ENCODE peak calls at places on chromosomes 2 and 18, in nine cellular contexts. G is left ventricle myocardium inferior, D is heart left ventricle, K is neural progenitor cell, V is fibroblast of lung, W is lung, J is brain microvascular endothelial cell, Y is H9, L is hepatocyte. O is an unnamed sample. For H3K27me3, the result is how much of the 10 kb centered on the place peaks cover.

GRCh38 chr2:206095925-206096324 is 10.0 kb upstream of the INO80D start:
- DNase-seq in Y (no peak), W (no peak), G (no peak), V (no peak), L (no peak), K (no peak), D (no peak), J (no peak), O (no peak)

GRCh38 chr2:45614330-45614729 is 3.3 kb upstream of the SRBD1 start:
- DNase-seq in J (no peak), K (no peak), L (no peak), G (no peak), W (no peak), Y (no peak), V (no peak), D (no peak), O (no peak)

GRCh38 chr2:124437811-124438210 is 412.7 kb downstream of the CNTNAP5 start:
- DNase-seq in J (no peak), L (peak), K (peak), Y (no peak), W (no peak), V (no peak), D (no peak), G (no peak), O (no peak)

GRCh38 chr2:107801498-107801897 is 25.2 kb upstream of the RGPD4 start:
- DNase-seq in L (no peak), W (no peak), D (no peak), Y (no peak), J (no peak), V (no peak), G (no peak), K (no peak), O (no peak)

GRCh38 chr2:3634631-3635091 is 23.3 kb upstream of the ALLC start:
- DNase-seq in W (no peak), J (no peak), Y (peak), V (no peak), L (no peak), K (no peak), D (no peak), G (no peak), O (no peak)

GRCh38 chr2:48383055-48383454 is 146.9 kb upstream of the STON1 start:
- DNase-seq in D (no peak), G (no peak), L (no peak), K (no peak), Y (no peak), V (no peak), W (no peak), J (no peak), O (no peak)

GRCh38 chr18:23515911-23516546 is 12.7 kb downstream of the RMC1 start:
- DNase-seq in D (peak), J (peak), W (peak), G (peak), L (peak), Y (peak), V (peak), K (peak), O (no peak)

GRCh38 chr2:41169744-41170143 is 717.9 kb upstream of the SLC8A1 start:
- DNase-seq in J (no peak), D (no peak), G (no peak), L (no peak), V (no peak), W (no peak), Y (peak), K (no peak), O (no peak)

GRCh38 chr18:35811896-35812295 is 160.6 kb upstream of the RMP24 start:
- DNase-seq in Y (no peak), K (no peak), W (no peak), D (no peak), V (no peak), J (no peak), L (no peak), G (no peak), O (no peak)

GRCh38 chr2:232588031-232588430 is 37.5 kb downstream of the EIF4E2 start:
- DNase-seq in V (no peak), K (no peak), Y (no peak), G (no peak), L (no peak), W (no peak), D (no peak), J (no peak), O (no peak)

GRCh38 chr18:62596145-62597005 is 73.5 kb downstream of the ZCCHC2 start:
- DNase-seq in K (peak), G (peak), W (no peak), V (peak), Y (no peak), J (no peak), D (no peak), L (peak), O (no peak)

GRCh38 chr18:58269931-58270330 is 225.9 kb downstream of the NEDD4L start:
- DNase-seq in G (no peak), K (no peak), D (no peak), V (peak), Y (no peak), J (no peak), L (no peak), W (peak), O (peak)

GRCh38 chr2:155266579-155266978 is 568.1 kb downstream of the KCNJ3 start:
- DNase-seq in L (no peak), D (no peak), K (peak), V (no peak), G (no peak), W (no peak), J (no peak), Y (no peak), O (no peak)

GRCh38 chr2:108987111-108987510 is 1.9 kb downstream of the EDAR start:
- DNase-seq in K (no peak), L (no peak), Y (no peak), J (no peak), V (no peak), D (no peak), W (no peak), G (no peak), O (no peak)

GRCh38 chr2:19336781-19337180 is 21.6 kb downstream of the OSR1 start:
- DNase-seq in J (no peak), K (no peak), D (no peak), W (no peak), Y (no peak), L (no peak), V (no peak), G (no peak), O (no peak)

GRCh38 chr2:227402959-227403358 is 15.2 kb upstream of the SCYGR1 start:
- DNase-seq in K (no peak), G (no peak), V (peak), D (no peak), L (no peak), J (no peak), W (no peak), Y (no peak), O (no peak)

GRCh38 chr2:120220756-120221155 is 2.4 kb downstream of the TMEM185B start:
- DNase-seq in K (no peak), D (no peak), L (no peak), J (no peak), G (no peak), V (no peak), Y (no peak), W (no peak), O (no peak)

GRCh38 chr2:106789185-106789584 is 96.8 kb downstream of the ST6GAL2 start:
- DNase-seq in L (no peak), J (no peak), Y (no peak), D (no peak), K (no peak), G (no peak), W (no peak), V (no peak), O (no peak)

GRCh38 chr2:40200516-40200915 is 251.4 kb downstream of the SLC8A1 start:
- DNase-seq in G (no peak), D (no peak), J (no peak), Y (no peak), K (no peak), L (no peak), V (peak), W (no peak), O (no peak)

GRCh38 chr18:9401166-9401565 is 66.6 kb downstream of the TWSG1 start:
- DNase-seq in V (no peak), W (no peak), G (no peak), L (no peak), D (no peak), Y (no peak), K (no peak), J (no peak), O (no peak)

GRCh38 chr2:73823416-73823815 is 5.3 kb upstream of the STAMBP start:
- DNase-seq in G (no peak), V (no peak), Y (no peak), J (no peak), D (no peak), K (no peak), W (no peak), L (no peak), O (no peak)

GRCh38 chr18:53795061-53795460 is 429.4 kb downstream of the MBD2 start:
- DNase-seq in G (no peak), J (no peak), D (no peak), W (no peak), K (no peak), V (peak), Y (no peak), L (no peak), O (no peak)

GRCh38 chr2:158457092-158457825 is 507 bp downstream of the PKP4 start:
- DNase-seq in G (peak), L (peak), W (peak), V (peak), J (peak), K (peak), Y (peak), D (peak), O (no peak)

GRCh38 chr2:20551231-20551944 is 99.5 kb downstream of the HS1BP3 start:
- DNase-seq in W (no peak), D (no peak), V (no peak), K (no peak), L (no peak), G (no peak), J (no peak), Y (no peak), O (no peak)
- H3K27me3 ChIP-seq in W (under half), D (under half), V (under half), K (under half), L (under half), G (under half), J (under half), Y (under half), O (under half)

DNA sequence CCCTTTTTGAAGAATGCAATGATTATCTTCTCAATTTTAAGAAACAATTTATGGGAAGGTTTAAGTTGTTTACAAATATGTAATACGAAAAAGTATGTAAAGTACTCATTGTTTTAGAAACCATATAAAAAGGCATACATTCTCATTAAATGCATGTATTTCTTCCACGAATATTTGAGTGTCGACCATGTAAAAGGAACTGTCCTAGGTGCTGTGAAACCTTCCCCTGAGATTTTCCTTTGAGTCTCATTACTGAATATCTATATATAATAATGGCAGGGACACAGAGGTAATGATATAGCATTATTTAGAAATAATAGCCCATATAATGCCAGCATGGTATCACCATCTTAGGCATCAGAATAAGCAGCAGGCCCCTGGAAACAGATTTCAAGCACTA is 239.3 kb downstream of the ERBB4 start:
- DNase-seq in L (no peak), K (no peak), J (no peak), D (no peak), W (no peak), V (no peak), Y (no peak), G (no peak), O (no peak)
- TF ChIP-seq CTCF in L (no peak), K (no peak), J (no peak), D (no peak), W (no peak), V (no peak), Y (no peak), G (no peak), O (no peak)

GRCh38 chr2:118844261-118845004 is 3.0 kb downstream of the EN1 start:
- DNase-seq in W (no peak), G (no peak), J (no peak), K (peak), L (no peak), Y (peak), V (no peak), D (no peak), O (no peak)
- H3K27me3 ChIP-seq in W (under half), G (half or more), J (half or more), K (half or more), L (half or more), Y (half or more), V (half or more), D (half or more), O (half or more)

GRCh38 chr18:25016181-25016580 is 335.8 kb downstream of the ZNF521 start:
- DNase-seq in L (no peak), D (no peak), K (no peak), Y (no peak), G (no peak), W (no peak), J (no peak), V (no peak), O (no peak)
- TF ChIP-seq CTCF in L (no peak), D (no peak), K (no peak), Y (no peak), G (no peak), W (no peak), J (no peak), V (no peak), O (no peak)

GRCh38 chr2:112967023-112967422 is 10.8 kb upstream of the IL36G start:
- DNase-seq in G (no peak), W (no peak), Y (no peak), V (no peak), D (no peak), L (no peak), J (no peak), K (no peak), O (no peak)
- H3K27me3 ChIP-seq in G (under half), W (under half), Y (under half), V (under half), D (under half), L (under half), J (under half), K (under half), O (under half)